ENCODE peak calls at places on chromosome 1, in four cellular contexts. L is cardiac muscle cell, E is endothelial cell, B is heart left ventricle. C is an unnamed sample.

GRCh38 chr1:174135200-174135599 is 24.1 kb upstream of the RABGAP1L start:
- DNase-seq in L (no peak), E (no peak), B (no peak), C (no peak)

GRCh38 chr1:107674486-107674885 is 290.5 kb downstream of the VAV3 start:
- DNase-seq in L (no peak), E (no peak), B (no peak), C (no peak)

GRCh38 chr1:247110627-247111258 is 6.6 kb upstream of the ZNF669 start:
- DNase-seq in L (no peak), E (no peak), B (no peak), C (no peak)

GRCh38 chr1:116118471-116118870 is 7.3 kb downstream of the MAB21L3 start:
- DNase-seq in L (no peak), E (no peak), B (no peak), C (no peak)

GRCh38 chr1:238063454-238063853 is 172.7 kb upstream of the ZP4 start:
- DNase-seq in L (no peak), E (no peak), B (no peak), C (no peak)

GRCh38 chr1:9630331-9631081 is 21.0 kb upstream of the PIK3CD start:
- DNase-seq in L (no peak), E (no peak), B (no peak), C (no peak)

GRCh38 chr1:91885716-91886506 is at the start of gene TGFBR3:
- DNase-seq in L (peak), E (peak), B (peak), C (peak)

GRCh38 chr1:40344597-40344996 is 27.5 kb upstream of the COL9A2 start:
- DNase-seq in L (peak), E (no peak), B (peak), C (no peak)

GRCh38 chr1:47791879-47792608 is 205.1 kb downstream of the TRABD2B start:
- DNase-seq in L (peak), E (no peak), B (no peak), C (no peak)

GRCh38 chr1:30738040-30738441 is 14.7 kb upstream of the MATN1 start:
- DNase-seq in L (no peak), E (no peak), B (no peak), C (no peak)
- TF ChIP-seq CTCF in L (no peak), E (no peak), B (no peak), C (no peak)

GRCh38 chr1:14259191-14259757 is 339.2 kb upstream of the KAZN start:
- DNase-seq in L (peak), E (no peak), B (peak), C (no peak)

GRCh38 chr1:14260480-14260879 is 338.0 kb upstream of the KAZN start:
- DNase-seq in L (no peak), E (no peak), B (no peak), C (no peak)

GRCh38 chr1:14262582-14262981 is 335.9 kb upstream of the KAZN start:
- DNase-seq in L (no peak), E (no peak), B (no peak), C (no peak)

GRCh38 chr1:14263207-14263606 is 335.3 kb upstream of the KAZN start:
- DNase-seq in L (no peak), E (no peak), B (no peak), C (no peak)

DNA sequence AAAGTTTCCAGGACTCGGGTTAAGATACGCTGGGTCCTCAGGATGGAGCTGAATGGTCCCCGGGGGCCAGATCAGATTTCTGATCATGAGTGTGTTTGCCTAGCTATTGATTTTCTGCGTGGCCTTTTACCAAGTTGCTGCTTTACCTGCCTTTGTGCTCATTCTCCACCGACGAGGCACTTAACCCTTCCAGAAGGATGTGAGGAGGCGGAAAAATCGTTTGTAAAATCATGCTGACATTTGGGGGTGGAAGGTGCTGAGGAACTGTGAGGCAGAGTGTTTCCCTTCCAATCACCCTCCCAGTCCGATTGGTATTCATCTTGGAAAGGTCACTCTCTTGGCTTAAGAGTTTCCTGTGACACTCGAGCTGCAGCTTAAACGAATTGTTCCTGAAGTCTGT is 337.1 kb upstream of the KAZN start:
- DNase-seq in L (no peak), E (no peak), B (no peak), C (no peak)
- TF ChIP-seq CTCF in L (no peak), E (no peak), B (no peak), C (no peak)

GRCh38 chr1:112698366-112699310 is 8.3 kb downstream of the RHOC start:
- DNase-seq in L (no peak), E (no peak), B (no peak), C (no peak)

GRCh38 chr1:112702067-112702395 is 4.9 kb downstream of the RHOC start:
- DNase-seq in L (no peak), E (no peak), B (no peak), C (no peak)

GRCh38 chr1:112699425-112700144 is 7.3 kb downstream of the RHOC start:
- DNase-seq in L (no peak), E (no peak), B (no peak), C (no peak)

GRCh38 chr1:112701227-112702066 is 5.5 kb downstream of the RHOC start:
- DNase-seq in L (no peak), E (no peak), B (no peak), C (no peak)

DNA sequence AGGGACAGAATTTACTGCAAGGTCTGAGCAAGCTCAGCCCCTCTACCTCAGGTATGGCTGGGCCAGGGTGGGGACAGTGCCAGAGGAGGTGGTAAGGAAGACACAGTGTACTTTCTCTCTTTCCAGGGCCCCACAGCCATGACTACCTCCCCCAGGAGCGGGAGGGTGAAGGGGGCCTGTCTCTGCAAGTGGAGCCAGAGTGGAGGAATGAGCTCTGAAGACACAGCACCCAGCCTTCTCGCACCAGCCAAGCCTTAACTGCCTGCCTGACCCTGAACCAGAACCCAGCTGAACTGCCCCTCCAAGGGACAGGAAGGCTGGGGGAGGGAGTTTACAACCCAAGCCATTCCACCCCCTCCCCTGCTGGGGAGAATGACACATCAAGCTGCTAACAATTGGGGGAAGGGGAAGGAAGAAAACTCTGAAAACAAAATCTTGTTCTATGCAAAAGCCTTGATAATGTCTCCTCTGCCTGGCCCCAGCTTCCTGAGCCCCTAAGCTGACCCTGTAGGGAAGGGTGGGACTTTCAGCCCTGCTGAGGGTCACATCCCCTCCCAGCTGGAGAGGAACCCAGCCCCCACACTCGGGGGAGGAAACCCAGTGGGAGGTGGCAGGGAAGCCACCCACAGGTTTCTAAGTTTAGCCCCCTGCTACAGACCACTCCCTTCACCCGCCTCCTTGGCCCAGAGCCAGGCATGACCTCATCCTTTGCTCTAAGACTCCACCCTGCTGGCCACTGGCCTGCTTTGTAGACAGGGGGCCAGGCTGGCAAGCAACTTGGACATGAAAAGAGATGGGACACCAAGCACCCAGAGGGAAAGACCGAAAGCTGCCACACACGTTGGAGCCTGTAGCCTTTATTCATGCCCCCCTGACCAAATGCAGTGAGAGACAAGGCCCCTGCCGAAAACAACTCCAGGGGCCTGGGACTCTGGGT is 6.4 kb downstream of the RHOC start:
- DNase-seq in L (peak), E (peak), B (peak), C (peak)
- TF ChIP-seq CTCF in L (no peak), E (no peak), B (peak), C (no peak)

DNA sequence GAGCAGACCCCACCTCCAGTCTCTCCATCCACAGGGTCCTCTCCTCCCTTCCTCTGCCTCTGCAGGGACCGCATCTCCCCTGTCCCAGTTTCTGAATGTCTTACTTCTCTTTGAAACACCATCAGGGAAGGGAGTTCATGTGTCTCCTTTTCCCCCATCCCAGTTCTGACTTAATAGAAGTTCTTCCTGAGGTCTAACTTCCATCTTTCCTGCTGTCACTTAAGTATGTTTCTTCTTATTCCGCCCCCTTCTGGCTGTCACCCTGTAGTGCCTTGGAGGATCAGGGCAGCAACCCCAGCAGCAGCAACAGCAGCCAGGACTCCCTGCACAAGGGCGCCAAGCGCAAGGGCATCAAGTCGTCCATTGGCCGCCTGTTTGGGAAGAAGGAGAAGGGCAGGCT is 29.3 kb downstream of the MYOG start:
- DNase-seq in L (no peak), E (no peak), B (no peak), C (no peak)
- TF ChIP-seq CTCF in L (no peak), E (peak), B (no peak), C (peak)

DNA sequence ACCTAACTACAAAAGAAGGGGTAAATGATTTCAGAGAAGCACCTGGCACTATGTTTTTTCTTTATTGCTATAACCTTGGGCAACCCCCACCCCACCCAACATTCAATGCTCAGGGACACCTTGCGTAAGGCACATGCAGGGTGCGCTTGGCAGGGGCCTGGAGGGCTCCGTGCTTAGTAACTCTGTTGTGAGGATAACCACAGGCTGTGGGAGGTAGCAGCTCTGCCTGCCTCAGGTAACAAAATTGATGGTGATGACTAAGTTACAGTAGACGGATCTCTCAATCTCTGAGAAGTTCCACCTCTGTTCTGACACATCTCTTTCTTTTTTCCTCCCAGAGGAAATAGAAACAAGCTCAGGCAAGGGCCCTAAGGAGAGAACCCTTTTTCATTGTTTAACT is 8.7 kb upstream of the CCN1 start:
- DNase-seq in L (no peak), E (no peak), B (no peak), C (no peak)
- TF ChIP-seq CTCF in L (no peak), E (no peak), B (no peak), C (no peak)

DNA sequence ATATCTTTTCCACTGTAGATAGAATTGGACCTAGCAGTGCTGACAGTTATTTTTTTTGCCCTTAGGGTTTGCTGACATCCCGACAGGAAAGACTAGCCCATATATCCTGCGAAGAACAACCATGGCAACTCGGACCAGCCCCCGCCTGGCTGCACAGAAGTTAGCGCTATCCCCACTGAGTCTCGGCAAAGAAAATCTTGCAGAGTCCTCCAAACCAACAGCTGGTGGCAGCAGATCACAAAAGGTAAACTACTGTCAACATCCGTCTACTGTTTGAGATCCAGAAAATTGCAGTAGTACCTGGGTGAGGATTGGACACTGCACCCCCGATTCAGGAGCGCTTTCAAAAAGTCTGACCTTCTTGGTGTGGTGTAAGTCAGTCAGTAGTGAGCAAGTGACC is 55.8 kb downstream of the CENPF start:
- DNase-seq in L (peak), E (peak), B (no peak), C (no peak)
- TF ChIP-seq CTCF in L (peak), E (no peak), B (peak), C (no peak)

DNA sequence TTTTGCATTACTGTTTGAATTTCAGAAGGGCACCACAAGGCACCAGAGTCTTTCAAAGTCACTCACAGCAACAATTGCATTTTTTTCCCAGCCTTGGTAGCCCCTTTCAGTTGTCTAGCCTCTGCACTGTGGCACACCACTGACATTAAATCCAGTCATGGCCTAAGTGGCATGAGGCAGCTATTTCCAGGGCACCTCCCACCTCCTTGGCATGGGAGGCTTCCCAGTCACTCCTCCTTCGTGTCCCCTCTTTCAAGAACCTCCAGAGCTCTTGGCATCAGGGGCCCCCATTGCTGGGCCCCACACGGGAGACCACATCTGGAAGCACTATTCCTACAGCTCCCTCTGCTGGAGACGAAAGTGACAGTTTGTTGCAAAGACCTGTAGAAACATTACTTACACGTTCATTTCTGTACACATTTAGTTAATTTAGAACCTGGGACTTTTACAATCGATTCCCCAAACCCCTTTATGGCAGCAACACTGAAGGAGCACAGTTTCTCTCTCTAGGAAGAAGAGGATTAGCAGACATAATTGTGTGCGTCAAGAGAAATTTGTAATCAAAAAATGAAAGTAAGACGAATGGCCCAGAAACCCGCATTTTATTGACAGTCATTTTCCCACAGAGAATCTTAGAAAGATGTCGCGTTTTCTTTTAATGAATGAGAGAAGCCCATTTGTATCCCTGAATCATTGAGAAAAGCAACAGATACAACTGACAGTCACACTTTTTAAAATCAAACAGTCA is 5.7 kb upstream of the CHD5 start:
- DNase-seq in L (peak), E (no peak), B (no peak), C (no peak)
- TF ChIP-seq CTCF in L (peak), E (peak), B (peak), C (peak)

DNA sequence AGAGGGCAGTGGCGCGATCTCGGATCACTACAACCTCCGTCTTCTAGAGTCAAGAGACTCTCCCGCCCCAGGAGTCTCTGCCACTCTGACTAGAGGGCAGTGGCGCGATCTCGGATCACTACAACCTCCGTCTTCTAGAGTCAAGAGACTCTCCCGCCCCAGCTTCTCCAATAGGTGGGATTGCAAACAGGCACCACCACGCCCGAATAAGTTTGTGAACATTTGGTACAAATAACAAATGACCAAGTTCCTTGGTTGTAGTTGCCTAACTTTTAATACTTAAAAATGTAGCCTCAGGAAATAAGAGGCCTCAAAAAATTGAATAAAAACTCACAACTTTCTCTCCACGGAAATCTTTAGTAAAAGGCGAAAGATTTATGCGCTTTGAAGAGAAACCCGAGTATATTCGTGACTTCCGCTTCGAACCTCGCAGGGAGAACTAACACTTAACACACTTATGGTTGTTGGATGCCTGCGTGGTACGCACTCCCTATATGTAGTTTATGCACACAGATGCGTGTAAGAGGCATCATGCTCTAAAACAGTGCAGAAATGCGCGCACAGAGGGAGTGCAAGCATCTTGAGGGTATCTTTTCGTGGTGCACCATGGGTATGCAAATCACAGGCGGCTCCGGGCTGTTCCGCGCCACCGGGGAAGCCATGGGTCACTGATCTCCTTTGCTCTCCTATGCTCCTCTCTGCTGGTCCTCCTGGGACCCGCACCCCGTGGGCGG is 11.4 kb downstream of the BTBD19 start:
- DNase-seq in L (peak), E (peak), B (peak), C (peak)
- TF ChIP-seq CTCF in L (peak), E (no peak), B (no peak), C (peak)

GRCh38 chr1:46448109-46448911 is 41.3 kb upstream of the DMBX1 start:
- DNase-seq in L (no peak), E (peak), B (no peak), C (no peak)

GRCh38 chr1:46447499-46448108 is 42.0 kb upstream of the DMBX1 start:
- DNase-seq in L (no peak), E (no peak), B (no peak), C (no peak)

GRCh38 chr1:46444466-46444865 is 45.2 kb upstream of the DMBX1 start:
- DNase-seq in L (no peak), E (no peak), B (no peak), C (no peak)

GRCh38 chr1:46445773-46446256 is 43.8 kb upstream of the DMBX1 start:
- DNase-seq in L (no peak), E (no peak), B (no peak), C (no peak)

GRCh38 chr1:46446646-46447498 is 42.8 kb upstream of the DMBX1 start:
- DNase-seq in L (peak), E (peak), B (peak), C (peak)
- TF ChIP-seq CTCF in L (peak), E (peak), B (peak), C (peak)

GRCh38 chr1:5375437-5375836 is 616.8 kb downstream of the NPHP4 start:
- DNase-seq in L (no peak), E (no peak), B (no peak), C (no peak)

GRCh38 chr1:5374176-5374575 is 618.0 kb downstream of the NPHP4 start:
- DNase-seq in L (no peak), E (no peak), B (no peak), C (no peak)

GRCh38 chr1:5370321-5370720 is 621.9 kb downstream of the NPHP4 start:
- DNase-seq in L (no peak), E (no peak), B (no peak), C (no peak)

GRCh38 chr1:5371270-5371669 is 621.0 kb downstream of the NPHP4 start:
- DNase-seq in L (no peak), E (no peak), B (no peak), C (no peak)

DNA sequence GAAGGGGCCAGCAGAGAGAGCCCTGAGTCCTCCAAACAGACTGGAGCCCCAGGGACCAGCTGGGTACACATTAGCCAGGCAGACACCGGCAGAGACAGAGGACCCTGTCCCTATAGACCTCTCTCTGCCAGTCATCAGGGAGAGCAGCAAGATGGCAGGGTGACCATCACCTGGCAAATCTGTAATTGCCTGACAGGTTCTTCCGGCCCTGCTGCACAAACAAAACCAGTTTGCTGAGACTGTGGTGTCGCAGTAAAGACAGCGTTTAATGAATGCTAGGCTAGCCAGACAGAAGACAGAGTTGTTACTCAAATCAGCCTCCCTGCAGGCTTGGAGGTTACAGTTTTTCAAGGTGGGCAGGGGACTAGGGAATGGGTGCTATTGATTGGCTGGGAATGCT is 618.9 kb downstream of the NPHP4 start:
- DNase-seq in L (no peak), E (no peak), B (no peak), C (no peak)
- TF ChIP-seq CTCF in L (no peak), E (no peak), B (no peak), C (no peak)